ENCODE peak calls at places on chromosomes 5 and 9, in six cellular contexts. Z, Q, U, A, L and D are unnamed samples.

GRCh38 chr9:80157561-80157983 is 585.8 kb downstream of the TLE4 start:
- DNase-seq in Z (no peak), Q (peak), U (no peak), A (no peak), L (no peak), D (peak)

GRCh38 chr9:6575324-6575758 is 70.2 kb downstream of the GLDC start:
- DNase-seq in Z (no peak), Q (no peak), U (no peak), A (no peak), L (no peak), D (no peak)

GRCh38 chr9:104743377-104743985 is 4.0 kb upstream of the NIPSNAP3A start:
- DNase-seq in Z (no peak), Q (peak), U (peak), A (peak), L (no peak), D (peak)

GRCh38 chr5:132238169-132238744 is 10.6 kb upstream of the P4HA2 start:
- DNase-seq in Z (peak), Q (peak), U (peak), A (peak), L (peak), D (peak)

GRCh38 chr5:157540707-157541451 is 34.7 kb downstream of the ADAM19 start:
- DNase-seq in Z (no peak), Q (peak), U (no peak), A (no peak), L (no peak), D (peak)

GRCh38 chr9:132283165-132283564 is 71.6 kb downstream of the SETX start:
- DNase-seq in Z (no peak), Q (peak), U (no peak), A (no peak), L (no peak), D (no peak)

GRCh38 chr9:114316605-114317230 is 6.2 kb upstream of the ORM1 start:
- DNase-seq in Z (no peak), Q (no peak), U (peak), A (peak), L (peak), D (no peak)

GRCh38 chr5:133026664-133027153 is 360 bp upstream of the ZCCHC10 start:
- DNase-seq in Z (no peak), Q (no peak), U (no peak), A (no peak), L (no peak), D (no peak)

GRCh38 chr9:106701611-106702010 is 161.4 kb upstream of the ZNF462 start:
- DNase-seq in Z (no peak), Q (no peak), U (no peak), A (no peak), L (no peak), D (no peak)

GRCh38 chr5:170761048-170761707 is 22.3 kb upstream of the GABRP start:
- DNase-seq in Z (peak), Q (no peak), U (no peak), A (peak), L (no peak), D (no peak)

GRCh38 chr5:16169550-16169949 is 10.0 kb downstream of the MARCHF11 start:
- DNase-seq in Z (no peak), Q (no peak), U (no peak), A (no peak), L (no peak), D (no peak)

GRCh38 chr9:97889941-97890557 is 32.3 kb downstream of the TRMO start:
- DNase-seq in Z (peak), Q (no peak), U (peak), A (peak), L (peak), D (peak)

GRCh38 chr9:129331772-129332512 is 153.9 kb upstream of the IER5L start:
- DNase-seq in Z (no peak), Q (no peak), U (no peak), A (no peak), L (no peak), D (no peak)

GRCh38 chr9:116589392-116590354 is 97.4 kb upstream of the TRIM32 start:
- DNase-seq in Z (peak), Q (peak), U (no peak), A (peak), L (peak), D (peak)

GRCh38 chr5:161093105-161093504 is 241.1 kb upstream of the ATP10B start:
- DNase-seq in Z (peak), Q (no peak), U (no peak), A (no peak), L (no peak), D (no peak)

GRCh38 chr5:13957032-13957645 is 12.7 kb upstream of the DNAH5 start:
- DNase-seq in Z (no peak), Q (peak), U (peak), A (peak), L (no peak), D (peak)

GRCh38 chr9:103991698-103992097 is 102.4 kb upstream of the SMC2 start:
- DNase-seq in Z (no peak), Q (no peak), U (no peak), A (no peak), L (no peak), D (no peak)

GRCh38 chr5:142697356-142697807 is 11.5 kb upstream of the FGF1 start:
- DNase-seq in Z (peak), Q (peak), U (no peak), A (no peak), L (no peak), D (peak)

GRCh38 chr9:96327694-96328352 is 25.8 kb upstream of the HSD17B3 start:
- DNase-seq in Z (no peak), Q (peak), U (peak), A (peak), L (no peak), D (peak)

GRCh38 chr5:96714450-96714849 is 52.3 kb downstream of the CAST start:
- DNase-seq in Z (no peak), Q (no peak), U (no peak), A (peak), L (no peak), D (no peak)

DNA sequence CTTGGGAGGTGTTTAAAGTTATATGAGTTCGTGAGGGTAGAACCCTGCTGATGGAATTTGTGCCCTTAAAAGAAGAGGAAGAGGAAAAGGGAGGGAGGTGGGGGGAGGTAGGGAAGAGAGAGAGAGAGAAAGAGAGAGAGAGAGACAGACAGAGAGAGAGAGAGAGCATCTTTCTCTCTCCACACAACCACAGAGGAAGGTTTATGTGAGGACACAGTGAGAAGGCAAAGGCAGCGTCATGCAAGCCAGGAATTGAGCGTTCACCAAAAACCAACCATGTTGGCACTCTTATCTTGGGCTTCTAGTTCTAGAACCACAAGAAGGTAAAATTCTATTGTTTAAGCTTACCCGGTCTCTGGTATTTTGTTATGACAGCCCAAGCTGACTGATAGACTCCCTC is 152.4 kb downstream of the SH3GL2 start:
- DNase-seq in Z (no peak), Q (no peak), U (no peak), A (no peak), L (no peak), D (no peak)
- H3K14ac ChIP-seq in Z (no peak), Q (no peak), U (no peak), A (no peak), L (no peak), D (no peak)

DNA sequence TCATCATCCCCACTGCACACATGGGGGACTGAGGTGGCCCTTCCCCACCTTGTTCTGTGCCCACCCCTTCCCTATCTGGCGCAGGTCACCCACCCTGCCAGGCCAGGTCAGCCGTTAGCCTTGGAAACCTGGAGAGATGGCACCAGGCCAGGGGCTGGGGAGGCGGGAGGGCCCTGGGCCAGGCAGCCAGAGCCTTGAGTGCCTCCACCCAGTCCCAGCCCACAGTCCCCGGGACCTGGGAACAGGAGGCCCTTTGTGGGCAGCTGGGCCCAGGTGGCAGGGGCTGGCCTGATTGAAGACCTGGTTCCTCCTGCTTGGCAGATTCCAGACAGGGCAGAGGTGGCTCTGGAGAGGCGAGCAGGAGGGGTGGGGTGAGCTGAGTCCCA is 70.6 kb downstream of the LRSAM1 start:
- DNase-seq in Z (no peak), Q (no peak), U (no peak), A (no peak), L (no peak), D (no peak)
- H3K9ac ChIP-seq in Z (no peak), Q (peak), U (no peak), A (peak), L (no peak), D (peak)

GRCh38 chr5:101271945-101272344 is 368.9 kb upstream of the ST8SIA4 start:
- DNase-seq in Z (no peak), Q (no peak), U (no peak), A (no peak), L (no peak), D (no peak)
- H3K14ac ChIP-seq in Z (no peak), Q (no peak), U (no peak), A (no peak), L (no peak), D (no peak)

DNA sequence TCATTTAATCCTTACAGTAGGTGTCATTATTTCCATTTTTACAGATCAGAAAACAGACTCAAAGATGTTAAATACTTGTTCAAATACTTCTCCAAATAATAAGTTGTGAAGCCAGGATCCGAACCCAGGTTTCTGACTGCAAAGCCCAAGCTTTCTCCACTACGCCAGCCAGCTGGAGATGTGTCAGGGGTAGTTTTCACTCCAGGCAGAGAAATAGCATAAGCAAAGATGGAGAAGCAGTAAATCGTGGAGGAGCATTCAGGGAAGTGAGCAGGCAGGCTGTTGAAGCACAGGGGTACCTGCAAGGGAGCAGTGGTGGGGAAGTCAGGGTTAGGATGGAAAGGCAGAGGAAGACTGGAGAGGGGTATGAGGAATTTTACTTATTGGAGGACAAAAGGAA is 2.9 kb downstream of the TLN1 start:
- DNase-seq in Z (no peak), Q (peak), U (no peak), A (no peak), L (no peak), D (peak)
- H3K9ac ChIP-seq in Z (no peak), Q (peak), U (no peak), A (peak), L (no peak), D (peak)

DNA sequence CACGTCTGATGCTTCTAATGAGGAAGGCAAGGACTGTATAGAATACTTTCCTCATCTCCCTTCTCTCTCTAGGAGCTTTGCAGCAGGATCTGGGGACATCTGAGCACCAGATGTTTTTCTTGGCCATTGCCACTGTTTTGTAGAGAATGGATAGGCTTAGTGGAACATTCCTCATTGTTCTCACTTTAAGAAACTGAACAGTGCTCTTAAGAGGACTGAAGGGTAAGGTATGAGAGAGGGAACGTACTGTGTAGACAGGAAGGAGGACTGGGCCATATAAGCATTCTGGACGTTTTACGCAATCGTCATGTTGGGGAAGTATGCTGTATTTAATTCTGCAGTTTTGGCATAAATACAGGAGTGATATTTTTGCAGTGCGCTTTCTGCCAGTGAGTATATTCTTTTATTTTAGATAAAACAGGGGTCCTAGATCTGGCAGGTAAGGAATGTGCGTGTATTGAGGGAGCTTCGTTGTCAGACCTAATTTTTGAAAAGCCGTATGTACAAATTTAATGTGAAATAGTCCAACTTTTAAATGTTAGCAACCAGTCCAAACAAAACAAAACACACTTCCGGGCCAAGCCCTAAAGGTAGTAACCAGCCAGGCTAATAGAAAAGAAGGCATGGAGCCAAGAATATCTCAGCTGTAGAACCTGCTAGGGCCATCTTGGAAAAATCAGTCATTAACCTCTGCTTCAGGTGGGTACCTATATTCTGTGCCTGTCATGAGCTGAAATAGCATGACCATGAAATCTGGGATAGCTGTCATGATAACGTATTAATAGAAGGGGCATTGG is 70.8 kb downstream of the SMARCA2 start:
- DNase-seq in Z (no peak), Q (peak), U (no peak), A (no peak), L (no peak), D (no peak)
- H3K14ac ChIP-seq in Z (no peak), Q (no peak), U (no peak), A (no peak), L (no peak), D (no peak)

GRCh38 chr9:2833096-2833495 is 10.8 kb downstream of the PUM3 start:
- DNase-seq in Z (no peak), Q (no peak), U (no peak), A (no peak), L (no peak), D (no peak)

GRCh38 chr9:2837915-2838314 is 6.0 kb downstream of the PUM3 start:
- DNase-seq in Z (no peak), Q (peak), U (no peak), A (peak), L (no peak), D (peak)

GRCh38 chr9:2838984-2839367 is 4.9 kb downstream of the PUM3 start:
- DNase-seq in Z (no peak), Q (no peak), U (no peak), A (no peak), L (no peak), D (no peak)

DNA sequence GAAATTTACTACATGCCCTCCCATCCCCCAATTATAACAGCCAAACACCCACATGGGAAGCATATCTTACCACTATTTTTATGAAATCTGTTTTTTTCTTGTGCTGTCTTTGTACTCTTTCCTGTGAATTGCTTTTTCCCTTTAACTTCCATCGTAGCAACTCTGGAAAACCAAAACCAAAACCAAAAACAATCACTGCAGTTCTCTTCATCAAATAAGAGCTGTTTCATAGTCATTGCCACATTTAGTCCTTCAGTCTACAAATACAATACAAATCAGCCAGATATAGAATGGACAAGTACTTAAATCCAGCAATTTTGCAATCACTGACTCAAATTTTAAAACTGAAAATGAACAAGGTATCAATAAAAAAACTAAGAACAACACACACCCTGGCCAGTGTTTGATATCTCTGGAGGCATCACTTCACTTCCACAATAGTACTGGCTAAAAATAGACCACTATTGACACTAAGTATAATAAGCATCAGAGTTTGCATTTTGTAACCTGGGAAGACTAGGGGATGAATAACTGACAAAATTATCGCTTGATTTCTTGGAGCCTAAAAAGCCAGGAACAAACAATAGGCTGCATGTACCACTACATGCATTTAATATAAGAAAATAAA is 5.4 kb downstream of the PUM3 start:
- DNase-seq in Z (no peak), Q (peak), U (no peak), A (no peak), L (no peak), D (peak)
- H3K9ac ChIP-seq in Z (no peak), Q (peak), U (no peak), A (no peak), L (no peak), D (peak)

GRCh38 chr9:2043243-2043642 is 28.1 kb downstream of the SMARCA2 start:
- DNase-seq in Z (no peak), Q (no peak), U (no peak), A (no peak), L (no peak), D (no peak)
- H3K14ac ChIP-seq in Z (no peak), Q (no peak), U (no peak), A (no peak), L (no peak), D (no peak)

GRCh38 chr5:175056831-175057230 is 332.4 kb downstream of the MSX2 start:
- DNase-seq in Z (no peak), Q (no peak), U (no peak), A (no peak), L (no peak), D (no peak)

GRCh38 chr5:175059687-175060194 is 335.4 kb downstream of the MSX2 start:
- DNase-seq in Z (peak), Q (peak), U (peak), A (peak), L (peak), D (no peak)

DNA sequence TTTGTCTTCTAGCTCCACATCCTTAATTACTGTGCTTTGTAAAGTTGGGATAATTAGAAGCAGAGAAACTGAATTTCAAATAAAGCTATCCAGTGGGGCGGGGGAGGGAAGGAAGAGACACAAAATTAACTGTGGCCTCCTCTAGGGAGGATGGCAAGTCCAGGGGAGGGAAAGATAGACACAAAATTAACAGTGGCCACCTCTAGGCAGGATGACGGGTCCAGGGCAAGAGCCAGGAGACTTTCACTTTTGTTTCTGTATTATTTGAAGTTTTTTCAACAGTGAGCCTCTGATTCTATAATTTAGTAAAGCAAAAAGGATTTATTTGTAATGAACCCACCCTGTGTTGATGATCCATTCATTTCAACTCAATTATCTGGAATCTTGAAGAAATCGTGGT is 335.9 kb downstream of the MSX2 start:
- DNase-seq in Z (no peak), Q (no peak), U (no peak), A (no peak), L (no peak), D (no peak)
- H3K9ac ChIP-seq in Z (no peak), Q (no peak), U (no peak), A (no peak), L (no peak), D (peak)